ENCODE peak calls at places on chromosomes 7 and 10, in nine cellular contexts. Z is A549, I is right lobe of liver, W is vagina, O is ovary, S is K562, B is Peyer's patch, M is stomach, C is prostate gland. G is an unnamed sample.

GRCh38 chr10:60315311-60315710 is 74.4 kb downstream of the ANK3 start:
- DNase-seq in C (no peak), S (no peak), Z (no peak), I (no peak), B (no peak), M (no peak), W (no peak), O (no peak), G (no peak)

GRCh38 chr10:15236340-15236739 is 67.8 kb upstream of the NMT2 start:
- DNase-seq in M (no peak), B (no peak), Z (no peak), I (no peak), W (no peak), S (no peak), O (no peak), C (no peak), G (no peak)

GRCh38 chr10:32139223-32140073 is 83.2 kb upstream of the KIF5B start:
- DNase-seq in I (peak), M (peak), Z (peak), W (no peak), S (peak), C (peak), O (peak), B (peak), G (peak)

GRCh38 chr10:32357056-32357735 is 10.2 kb upstream of the EPC1 start:
- DNase-seq in M (no peak), I (no peak), O (no peak), C (no peak), S (no peak), W (no peak), B (no peak), Z (no peak), G (no peak)

GRCh38 chr10:118373786-118374185 is 31.7 kb upstream of the FAM204A start:
- DNase-seq in B (no peak), O (no peak), C (no peak), M (no peak), I (no peak), Z (no peak), W (no peak), S (no peak), G (no peak)

GRCh38 chr7:117094457-117094856 is 141.2 kb downstream of the ST7 start:
- DNase-seq in Z (no peak), B (no peak), M (no peak), W (no peak), I (no peak), O (no peak), S (no peak), C (no peak), G (no peak)

GRCh38 chr7:42236266-42237161 is 495 bp downstream of the GLI3 start:
- DNase-seq in C (peak), Z (peak), O (peak), B (no peak), W (no peak), M (no peak), S (no peak), I (no peak), G (peak)

GRCh38 chr7:80098795-80099194 is 35.8 kb upstream of the GNAI1 start:
- DNase-seq in O (no peak), Z (no peak), C (no peak), W (no peak), I (no peak), M (no peak), B (no peak), S (no peak), G (no peak)

GRCh38 chr10:59363446-59363958 is 1.2 kb upstream of the FAM13C start:
- DNase-seq in B (no peak), Z (no peak), W (no peak), I (no peak), S (no peak), C (no peak), O (no peak), M (no peak), G (no peak)

GRCh38 chr7:114819629-114820362 is 102.1 kb upstream of the MDFIC start:
- DNase-seq in B (no peak), I (no peak), Z (peak), W (no peak), C (no peak), S (no peak), O (no peak), M (no peak), G (no peak)

GRCh38 chr7:75617634-75618234 is 121.0 kb downstream of the HIP1 start:
- DNase-seq in O (no peak), S (no peak), W (no peak), I (peak), B (peak), Z (no peak), C (no peak), M (peak), G (peak)

GRCh38 chr7:142939226-142939910 is at the start of gene LLCFC1:
- DNase-seq in M (peak), I (no peak), O (no peak), S (peak), Z (peak), W (no peak), C (peak), B (no peak), G (no peak)

GRCh38 chr10:57494481-57494880 is 773.2 kb downstream of the IPMK start:
- DNase-seq in C (no peak), O (no peak), M (no peak), B (no peak), I (no peak), S (no peak), Z (no peak), W (no peak), G (no peak)

GRCh38 chr10:67666416-67667043 is 29.5 kb downstream of the CTNNA3 start:
- DNase-seq in W (no peak), Z (peak), O (no peak), C (no peak), I (no peak), B (no peak), M (no peak), S (peak), G (no peak)

GRCh38 chr10:31000867-31001266 is 30.8 kb downstream of the ZNF438 start:
- DNase-seq in B (no peak), C (no peak), Z (no peak), I (no peak), M (no peak), O (no peak), S (no peak), W (no peak), G (no peak)

GRCh38 chr7:116075351-116076145 is 45.0 kb upstream of the TFEC start:
- DNase-seq in M (no peak), I (no peak), S (no peak), C (no peak), W (no peak), O (no peak), B (no peak), Z (no peak), G (no peak)

GRCh38 chr7:155383756-155384491 is 74.0 kb upstream of the EN2 start:
- DNase-seq in M (no peak), O (no peak), I (no peak), W (no peak), Z (no peak), C (no peak), B (no peak), S (no peak), G (no peak)

GRCh38 chr10:103967433-103968142 is 648 bp downstream of the SLK start:
- DNase-seq in I (no peak), W (no peak), C (peak), Z (peak), O (no peak), M (no peak), B (peak), S (peak), G (peak)

GRCh38 chr7:99563650-99564049 is 5.2 kb downstream of the ZNF655 start:
- DNase-seq in O (no peak), C (no peak), I (no peak), S (no peak), W (no peak), M (no peak), B (no peak), Z (peak), G (no peak)

GRCh38 chr10:129744896-129745750 is 219.0 kb downstream of the EBF3 start:
- DNase-seq in B (no peak), I (peak), M (no peak), C (no peak), S (no peak), W (peak), O (no peak), Z (no peak), G (no peak)

GRCh38 chr10:48708144-48708543 is 23.5 kb downstream of the WDFY4 start:
- DNase-seq in B (no peak), I (no peak), W (no peak), M (no peak), O (no peak), Z (no peak), S (no peak), C (no peak), G (peak)

GRCh38 chr10:61742812-61743211 is 80.1 kb downstream of the CABCOCO1 start:
- DNase-seq in W (no peak), S (no peak), M (no peak), B (no peak), I (no peak), C (no peak), Z (no peak), O (no peak), G (no peak)
- TF ChIP-seq POLR2A in W (no peak), S (no peak), M (no peak), B (no peak), I (no peak), C (no peak), Z (no peak), O (no peak), G (no peak)

DNA sequence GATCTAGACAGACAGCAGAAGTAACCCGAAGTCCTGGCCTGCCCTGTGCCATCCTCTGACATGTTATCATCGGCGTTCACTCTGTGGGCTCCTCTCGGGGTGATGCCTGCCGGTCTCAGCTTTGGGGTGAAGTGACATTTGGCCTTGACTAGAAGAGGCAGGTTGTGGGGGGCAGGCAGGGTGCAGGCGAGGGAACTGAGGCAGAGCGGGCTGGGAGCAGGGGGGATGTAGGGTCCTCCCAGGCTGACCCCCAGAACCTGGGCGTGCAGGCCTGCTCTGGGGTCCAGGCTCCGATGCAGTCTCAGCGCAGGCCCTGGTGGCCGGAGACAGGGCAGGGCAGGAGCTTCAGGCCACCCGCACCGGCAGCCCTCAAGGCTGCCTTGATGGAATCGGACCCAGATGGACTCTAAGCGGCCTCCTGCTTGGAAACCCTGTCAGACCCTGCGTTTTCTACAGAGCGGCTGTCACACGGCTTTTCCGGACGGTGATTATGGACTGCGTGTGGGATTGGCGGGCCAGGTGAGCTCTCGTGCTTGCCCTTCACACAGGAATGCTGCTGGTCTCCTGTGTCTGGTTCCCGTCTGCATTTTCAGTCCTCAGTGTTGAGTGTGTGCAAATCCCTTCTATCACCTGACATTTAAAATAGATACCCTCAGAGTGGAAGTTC is 842 bp upstream of the JAKMIP3 start:
- DNase-seq in M (no peak), W (peak), B (no peak), C (no peak), Z (no peak), S (no peak), I (no peak), O (no peak), G (no peak)
- H3K27ac ChIP-seq in M (peak), W (peak), B (peak), C (peak), Z (peak), S (no peak), I (no peak), O (peak), G (peak)

GRCh38 chr7:106425017-106425719 is 140.4 kb upstream of the NAMPT start:
- DNase-seq in O (peak), C (peak), S (no peak), W (no peak), Z (peak), I (peak), M (peak), B (no peak), G (peak)
- TF ChIP-seq POLR2A in O (no peak), C (peak), S (no peak), W (no peak), Z (no peak), I (peak), M (no peak), B (no peak), G (no peak)

GRCh38 chr7:27424749-27425148 is 182.1 kb downstream of the EVX1 start:
- DNase-seq in I (no peak), O (no peak), W (no peak), Z (no peak), S (no peak), M (no peak), B (no peak), C (no peak), G (no peak)
- H3K27ac ChIP-seq in I (no peak), O (no peak), W (no peak), Z (peak), S (no peak), M (peak), B (peak), C (peak), G (no peak)

GRCh38 chr7:6422095-6422494 is 25.7 kb downstream of the DAGLB start:
- DNase-seq in M (no peak), I (no peak), Z (no peak), S (no peak), B (no peak), C (no peak), O (no peak), W (no peak), G (no peak)

GRCh38 chr7:6424702-6425072 is 23.1 kb downstream of the DAGLB start:
- DNase-seq in W (no peak), S (no peak), B (no peak), O (no peak), C (no peak), M (no peak), I (no peak), Z (no peak), G (no peak)

GRCh38 chr7:6422926-6423632 is 24.7 kb downstream of the DAGLB start:
- DNase-seq in Z (no peak), S (no peak), W (no peak), I (no peak), O (no peak), B (no peak), C (no peak), M (peak), G (no peak)

GRCh38 chr7:6425948-6426347 is 21.8 kb downstream of the DAGLB start:
- DNase-seq in M (no peak), I (no peak), O (no peak), Z (no peak), B (no peak), C (no peak), W (no peak), S (no peak), G (no peak)

DNA sequence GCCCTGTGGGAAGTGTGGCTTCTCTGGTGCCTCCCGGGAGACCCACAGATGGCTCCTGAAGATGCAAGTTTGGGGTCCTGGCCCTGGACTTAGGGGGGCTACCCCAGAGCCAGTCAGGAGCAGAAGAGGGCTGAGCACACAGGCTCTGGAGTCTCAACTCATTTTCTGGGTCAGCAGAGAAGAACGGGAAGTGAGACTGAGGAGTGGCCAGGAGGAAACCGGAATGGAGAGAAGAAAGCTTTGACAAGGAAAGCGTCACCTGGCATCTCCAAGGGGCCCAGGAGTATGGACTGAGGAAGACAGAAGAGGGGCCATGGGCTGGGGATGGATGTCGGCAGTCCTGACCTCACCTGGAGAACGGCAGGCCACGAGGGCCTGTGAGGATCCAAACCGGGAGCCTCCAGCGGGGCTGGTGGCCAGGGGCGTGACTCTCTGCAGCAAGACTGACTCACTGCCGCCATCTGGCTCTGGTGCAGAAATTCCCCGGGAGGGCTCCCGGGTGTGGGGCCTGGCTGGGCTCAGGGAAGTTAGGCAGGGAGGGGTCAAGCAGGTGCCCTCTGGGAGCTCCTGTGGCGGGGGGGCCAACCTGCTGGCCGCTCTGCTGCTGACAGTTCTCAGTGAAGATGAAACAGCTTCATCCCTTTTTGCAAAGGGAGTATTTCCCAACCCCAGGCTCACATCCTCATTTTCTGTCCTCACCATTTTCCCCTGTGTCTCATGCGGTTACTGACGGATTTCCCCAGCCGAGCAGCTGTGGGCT is 23.6 kb downstream of the DAGLB start:
- DNase-seq in C (no peak), W (no peak), O (no peak), M (peak), I (no peak), B (no peak), S (peak), Z (peak), G (no peak)
- TF ChIP-seq POLR2A in C (no peak), W (no peak), O (no peak), M (no peak), I (no peak), B (no peak), S (no peak), Z (no peak), G (no peak)

DNA sequence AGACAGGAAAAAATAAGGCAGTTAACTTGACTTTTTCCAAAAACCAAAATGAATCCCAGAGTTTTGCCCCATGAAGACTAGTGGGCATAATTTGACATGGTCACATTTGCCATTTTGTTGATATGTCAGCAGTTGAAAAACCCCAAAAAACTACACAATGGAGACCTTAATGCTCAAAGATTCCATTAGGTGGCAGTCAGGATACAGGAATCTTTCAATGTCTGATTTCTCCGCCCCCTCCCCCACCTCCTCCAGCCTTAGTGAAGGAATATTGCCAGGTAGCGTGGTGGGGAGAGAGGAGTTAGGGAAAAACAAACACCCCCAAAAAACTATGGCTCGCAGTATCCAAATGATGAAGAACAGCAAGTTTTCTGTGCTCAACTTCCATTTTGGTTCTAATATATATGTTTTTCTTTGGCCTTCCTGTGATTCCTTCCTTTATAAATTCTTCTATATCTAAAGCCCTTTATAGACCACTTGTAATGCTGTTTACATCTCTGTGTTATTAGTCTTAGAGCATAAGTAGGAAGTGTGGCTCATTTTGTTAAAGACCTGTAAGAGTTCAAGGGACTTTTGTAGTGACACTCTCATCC is 6.7 kb upstream of the SMNDC1 start:
- DNase-seq in B (peak), O (peak), S (no peak), I (no peak), Z (peak), C (no peak), M (peak), W (no peak), G (peak)
- H3K27ac ChIP-seq in B (no peak), O (no peak), S (no peak), I (no peak), Z (peak), C (no peak), M (no peak), W (no peak), G (no peak)

GRCh38 chr7:150332852-150333635 is 8.4 kb downstream of the RARRES2 start:
- DNase-seq in C (no peak), Z (no peak), S (peak), M (no peak), O (no peak), I (no peak), W (no peak), B (no peak), G (no peak)
- TF ChIP-seq POLR2A in C (no peak), Z (no peak), S (no peak), M (no peak), O (no peak), I (no peak), W (no peak), B (no peak), G (no peak)